ENCODE peak calls at places on chromosome 17, in five cellular contexts. J, E, C, Y and P are unnamed samples.

GRCh38 chr17:15398291-15398690 is 56.9 kb upstream of the TEKT3 start:
- DNase-seq in J (no peak), E (no peak), C (no peak), Y (no peak), P (no peak)

GRCh38 chr17:70882504-70882903 is 713.2 kb downstream of the KCNJ2 start:
- DNase-seq in J (no peak), E (no peak), C (no peak), Y (no peak), P (no peak)

GRCh38 chr17:5826384-5826783 is 242.1 kb upstream of the NLRP1 start:
- DNase-seq in J (no peak), E (no peak), C (no peak), Y (no peak), P (no peak)

GRCh38 chr17:40615989-40616476 is 31.6 kb downstream of the SMARCE1 start:
- DNase-seq in J (no peak), E (no peak), C (no peak), Y (no peak), P (no peak)

GRCh38 chr17:47278561-47278960 is 24.9 kb downstream of the ITGB3 start:
- DNase-seq in J (no peak), E (no peak), C (no peak), Y (no peak), P (no peak)

GRCh38 chr17:60747069-60747808 is 69.6 kb downstream of the BCAS3 start:
- DNase-seq in J (no peak), E (no peak), C (no peak), Y (no peak), P (no peak)

GRCh38 chr17:7081341-7082062 is 1.5 kb upstream of the CLEC10A start:
- DNase-seq in J (no peak), E (peak), C (peak), Y (peak), P (no peak)

GRCh38 chr17:51044964-51045363 is 75.7 kb downstream of the SPAG9 start:
- DNase-seq in J (no peak), E (no peak), C (no peak), Y (no peak), P (no peak)

DNA sequence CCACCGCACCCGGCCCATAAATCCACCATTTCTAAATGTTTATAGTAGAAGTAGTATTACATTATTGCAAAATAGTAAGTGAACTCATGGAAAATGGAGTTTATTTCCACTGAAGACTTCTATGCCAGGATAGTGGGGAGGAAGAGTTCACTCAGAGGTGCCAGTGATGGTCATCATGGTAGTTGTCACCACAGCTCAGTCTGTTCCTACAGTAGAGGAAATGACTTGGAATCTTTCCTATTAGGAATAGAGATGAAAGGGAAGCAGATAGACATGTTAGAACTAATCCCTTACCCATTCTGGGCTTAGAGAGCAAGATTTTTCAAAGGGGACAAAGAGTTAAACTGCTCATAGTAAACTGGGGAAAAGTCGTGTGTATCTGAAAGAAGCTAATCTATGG is 20.1 kb downstream of the MRPL45 start:
- DNase-seq in J (no peak), E (no peak), C (no peak), Y (no peak), P (no peak)
- H3K27ac ChIP-seq in J (no peak), E (no peak), C (no peak), Y (no peak), P (no peak)

GRCh38 chr17:74822329-74823175 is 37.1 kb downstream of the GRIN2C start:
- DNase-seq in J (peak), E (no peak), C (no peak), Y (no peak), P (no peak)

GRCh38 chr17:74821655-74822328 is 37.9 kb downstream of the GRIN2C start:
- DNase-seq in J (no peak), E (no peak), C (no peak), Y (no peak), P (no peak)

GRCh38 chr17:74818306-74818705 is 41.4 kb downstream of the GRIN2C start:
- DNase-seq in J (no peak), E (no peak), C (no peak), Y (no peak), P (no peak)

GRCh38 chr17:74816883-74817620 is 40.9 kb upstream of the NAT9 start:
- DNase-seq in J (no peak), E (no peak), C (no peak), Y (no peak), P (no peak)

DNA sequence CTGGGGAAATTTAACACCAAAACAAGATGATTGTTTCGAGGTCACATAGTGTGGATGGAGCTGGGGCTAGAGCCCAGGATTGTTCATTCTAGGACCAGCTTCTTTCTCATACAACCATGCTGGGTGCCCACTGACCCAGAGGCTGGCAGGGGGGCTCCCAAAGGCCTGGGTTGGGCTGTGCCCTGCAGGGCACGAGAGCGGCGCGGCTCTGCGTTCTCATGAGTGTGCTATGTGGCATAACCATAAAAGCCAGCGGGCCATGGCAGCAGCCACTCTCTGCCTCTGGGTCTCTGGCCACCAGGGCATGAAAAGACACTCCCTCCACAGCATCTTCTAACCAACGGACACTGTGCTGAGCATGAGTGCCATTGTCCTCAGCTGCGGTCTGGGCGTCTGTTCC is 39.6 kb downstream of the GRIN2C start:
- DNase-seq in J (no peak), E (no peak), C (no peak), Y (no peak), P (no peak)
- H3K27ac ChIP-seq in J (no peak), E (no peak), C (no peak), Y (no peak), P (no peak)

DNA sequence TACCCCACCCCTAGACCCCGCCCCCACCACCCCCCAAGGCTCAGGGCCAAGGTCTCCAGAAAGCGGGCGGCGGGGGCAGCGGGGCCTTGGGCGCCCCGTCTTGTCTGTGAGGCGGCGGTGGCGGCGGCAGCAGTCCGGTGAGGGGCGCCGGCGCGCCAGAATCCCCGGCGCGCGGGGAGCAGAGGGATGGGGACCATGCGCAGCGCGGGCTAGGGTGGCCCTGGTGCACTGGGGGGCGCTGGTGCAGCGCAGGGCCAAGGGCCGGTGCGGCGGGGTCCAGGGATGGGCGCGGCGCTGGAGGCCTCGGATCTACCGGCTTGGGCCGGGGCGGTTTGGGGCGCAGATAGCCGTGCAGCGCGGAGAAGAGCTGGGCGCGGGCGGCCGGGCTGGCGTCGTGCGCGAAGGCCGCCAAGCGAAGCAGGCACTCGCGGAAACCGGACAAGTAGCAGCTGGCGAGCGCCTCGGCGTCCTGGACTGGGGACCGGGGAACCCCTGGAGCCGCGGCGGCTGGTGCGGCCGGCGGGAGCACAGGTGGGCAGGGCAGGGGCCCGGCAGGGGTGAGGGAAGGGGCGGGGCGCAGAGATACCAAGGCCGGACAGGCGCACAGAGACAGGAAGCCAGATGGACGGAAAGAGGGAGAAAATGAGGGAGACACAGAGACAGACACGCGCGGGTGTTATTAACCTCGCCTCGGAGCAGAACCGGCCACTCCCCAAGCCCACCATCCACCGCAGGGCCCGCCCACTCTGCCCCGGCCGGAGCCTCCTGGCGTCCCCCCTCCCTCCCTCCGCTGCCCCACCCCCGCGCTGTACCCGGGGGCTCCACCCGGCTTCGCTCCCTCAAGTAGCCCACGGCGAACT is 2.1 kb downstream of the HES7 start:
- DNase-seq in J (peak), E (no peak), C (no peak), Y (no peak), P (no peak)
- H3K27ac ChIP-seq in J (peak), E (no peak), C (peak), Y (no peak), P (no peak)

GRCh38 chr17:43532581-43532980 is 13.6 kb downstream of the ETV4 start:
- DNase-seq in J (no peak), E (no peak), C (no peak), Y (no peak), P (peak)

GRCh38 chr17:43533699-43534098 is 12.4 kb downstream of the ETV4 start:
- DNase-seq in J (no peak), E (no peak), C (no peak), Y (no peak), P (peak)

GRCh38 chr17:43530303-43531081 is 15.6 kb downstream of the ETV4 start:
- DNase-seq in J (peak), E (no peak), C (no peak), Y (peak), P (peak)

GRCh38 chr17:43531082-43531378 is 15.1 kb downstream of the ETV4 start:
- DNase-seq in J (no peak), E (no peak), C (no peak), Y (no peak), P (no peak)

GRCh38 chr17:43531955-43532354 is 14.2 kb downstream of the ETV4 start:
- DNase-seq in J (no peak), E (no peak), C (no peak), Y (no peak), P (peak)
- H3K27ac ChIP-seq in J (no peak), E (no peak), C (no peak), Y (no peak), P (no peak)

DNA sequence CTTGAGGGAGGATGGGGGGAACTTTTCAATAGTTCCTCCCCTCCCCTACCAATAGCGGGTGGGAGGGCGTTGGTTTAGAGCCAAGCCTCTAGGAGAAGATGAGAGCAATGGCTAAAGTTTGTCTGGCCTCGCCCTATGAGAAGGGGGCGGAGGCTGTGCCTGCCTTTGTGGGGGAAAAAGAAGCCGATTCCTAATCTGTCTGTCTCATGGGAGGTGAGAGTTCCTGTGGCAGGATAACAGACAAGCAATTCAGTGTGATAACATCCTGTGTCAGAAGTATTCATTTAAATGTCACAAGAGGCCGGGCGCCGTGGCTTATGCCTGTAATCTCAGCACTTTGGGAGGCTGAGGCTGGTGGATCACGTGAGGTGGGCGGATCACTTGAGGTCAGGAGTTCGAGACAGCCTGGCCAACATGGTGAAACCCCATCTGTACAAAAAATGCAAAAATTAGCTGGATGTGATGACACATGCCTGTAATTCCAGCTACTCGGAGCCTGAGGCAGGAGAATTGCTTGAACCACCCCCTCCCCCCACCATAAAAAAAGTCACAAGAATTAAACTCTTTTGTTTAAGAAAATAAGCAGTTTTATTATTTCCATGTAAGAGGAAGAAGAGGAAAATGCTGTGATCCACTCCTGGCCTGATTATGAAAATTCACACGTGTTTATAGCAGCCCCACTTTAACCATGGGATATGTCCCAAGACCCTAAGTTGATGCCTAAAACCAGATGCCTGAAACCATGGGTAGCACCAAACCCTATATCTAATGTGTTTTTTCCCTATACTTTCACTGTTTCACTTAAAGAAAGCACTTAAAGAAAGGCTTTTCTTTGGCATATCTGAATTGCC is 1.7 kb downstream of the SLFN5 start:
- DNase-seq in J (peak), E (peak), C (peak), Y (peak), P (peak)
- H3K27ac ChIP-seq in J (peak), E (peak), C (peak), Y (peak), P (peak)

DNA sequence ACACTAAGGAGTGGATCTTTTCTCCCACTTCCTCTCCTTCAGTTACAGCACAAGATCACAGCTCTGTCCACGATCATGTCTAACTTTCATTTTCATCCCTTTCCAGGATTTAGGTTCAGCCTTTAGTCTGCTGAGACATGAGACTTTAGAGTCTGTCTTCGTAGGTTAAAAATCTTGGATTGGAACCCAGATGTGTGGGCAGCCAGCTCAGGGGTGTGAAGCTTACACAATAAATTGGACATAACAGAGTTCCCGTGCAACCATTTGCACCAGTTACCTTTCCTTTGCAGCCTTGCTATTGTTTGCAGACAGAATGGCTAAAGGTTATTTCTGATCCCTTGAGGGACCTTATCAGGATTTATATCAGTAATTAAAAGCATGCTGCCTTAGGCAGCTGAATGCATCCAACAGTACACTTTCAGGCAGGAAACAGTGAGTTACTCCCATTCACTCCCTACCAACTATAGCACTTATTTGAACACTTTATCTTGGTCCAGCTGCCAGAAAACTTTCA is 87.4 kb downstream of the TMEM100 start:
- DNase-seq in J (peak), E (no peak), C (no peak), Y (no peak), P (no peak)
- H3K27ac ChIP-seq in J (no peak), E (no peak), C (no peak), Y (no peak), P (peak)

DNA sequence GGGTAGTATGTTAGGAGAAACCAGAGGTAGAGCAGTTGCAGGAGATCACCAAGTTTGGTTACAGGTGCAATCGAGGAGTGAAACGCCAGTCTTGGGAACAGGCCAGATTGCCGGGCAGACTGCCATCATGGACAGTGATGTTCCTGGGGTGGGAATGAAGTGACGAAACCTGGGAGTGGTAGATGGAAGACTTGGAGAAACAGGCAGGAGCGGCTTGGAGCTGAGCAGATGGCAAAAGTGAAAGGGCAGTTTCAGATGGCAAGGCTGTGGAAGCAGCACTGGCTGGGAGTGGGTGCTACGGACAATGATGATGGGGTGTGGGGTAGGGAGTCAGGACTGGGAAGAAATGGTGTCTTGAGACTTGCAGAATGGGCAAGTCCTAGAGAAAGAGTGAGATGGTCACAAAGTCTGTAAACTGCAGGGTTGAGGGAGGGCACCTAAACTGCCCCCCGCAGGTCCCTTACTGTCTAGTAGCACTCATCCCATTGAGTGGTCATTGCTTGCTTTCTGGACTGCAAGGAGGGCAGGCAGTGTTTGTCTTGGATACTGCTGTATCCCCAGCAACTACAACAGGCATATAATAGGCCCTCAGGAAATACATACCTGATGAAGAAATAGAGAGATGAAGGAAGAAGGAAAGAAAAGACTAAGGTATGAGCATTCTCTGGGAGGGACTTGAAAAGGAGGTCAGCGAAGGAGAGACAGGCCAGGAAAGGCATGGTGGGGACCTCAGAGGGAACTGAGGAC is 29.5 kb upstream of the ULK2 start:
- DNase-seq in J (peak), E (no peak), C (no peak), Y (no peak), P (no peak)
- H3K27ac ChIP-seq in J (no peak), E (no peak), C (no peak), Y (no peak), P (no peak)